ENCODE peak calls at places on chromosomes 7 and 10, in ten cellular contexts. One of them, this sample, is unnamed.

GRCh38 chr7:130144632-130145171 is 60.5 kb downstream of the TMEM209 start:
- DNase-seq in activated CD4-positive, alpha-beta memory T cell treated with anti-CD3 and anti-CD28 coated beads for 36 hours: no peak
- DNase-seq in hypothalamus: no peak
- DNase-seq in effector memory CD8-positive, alpha-beta T cell: no peak
- DNase-seq in SW 1271: no peak
- DNase-seq in H4: no peak
- DNase-seq in IMR-90: peak
- DNase-seq in stimulated activated CD4-positive, alpha-beta T cell treated with anti-CD3 and anti-CD28 coated beads, Interleukin-2, amount 100 ng/mL, for 48 hours: no peak
- DNase-seq in activated T-helper 1 cell treated with anti-CD3 and anti-CD28 coated beads, Interleukin-12 subunit alpha, Interleukin-12 subunit beta, Interleukin-2, Interleukin-4 antibody, amounts not matched to agents 30 ng/mL and 10 ng/mL and 1 ng/mL, durations not matched to agents 14 hours and 24 hours and 36 hours: no peak
- DNase-seq in NCI-H187 treated with DMSO at 0.1 percent for 48 hours: no peak
- DNase-seq in this sample: peak

GRCh38 chr7:1503390-1503789 is 799 bp downstream of the INTS1 start:
- DNase-seq in activated CD4-positive, alpha-beta memory T cell treated with anti-CD3 and anti-CD28 coated beads for 36 hours: peak
- DNase-seq in hypothalamus: no peak
- DNase-seq in effector memory CD8-positive, alpha-beta T cell: no peak
- DNase-seq in SW 1271: no peak
- DNase-seq in H4: no peak
- DNase-seq in IMR-90: no peak
- DNase-seq in stimulated activated CD4-positive, alpha-beta T cell treated with anti-CD3 and anti-CD28 coated beads, Interleukin-2, amount 100 ng/mL, for 48 hours: no peak
- DNase-seq in activated T-helper 1 cell treated with anti-CD3 and anti-CD28 coated beads, Interleukin-12 subunit alpha, Interleukin-12 subunit beta, Interleukin-2, Interleukin-4 antibody, amounts not matched to agents 30 ng/mL and 10 ng/mL and 1 ng/mL, durations not matched to agents 14 hours and 24 hours and 36 hours: no peak
- DNase-seq in NCI-H187 treated with DMSO at 0.1 percent for 48 hours: no peak
- DNase-seq in this sample: no peak

GRCh38 chr7:15554744-15555143 is 7.1 kb downstream of the AGMO start:
- DNase-seq in activated CD4-positive, alpha-beta memory T cell treated with anti-CD3 and anti-CD28 coated beads for 36 hours: no peak
- DNase-seq in hypothalamus: no peak
- DNase-seq in effector memory CD8-positive, alpha-beta T cell: no peak
- DNase-seq in SW 1271: no peak
- DNase-seq in H4: no peak
- DNase-seq in IMR-90: no peak
- DNase-seq in stimulated activated CD4-positive, alpha-beta T cell treated with anti-CD3 and anti-CD28 coated beads, Interleukin-2, amount 100 ng/mL, for 48 hours: no peak
- DNase-seq in activated T-helper 1 cell treated with anti-CD3 and anti-CD28 coated beads, Interleukin-12 subunit alpha, Interleukin-12 subunit beta, Interleukin-2, Interleukin-4 antibody, amounts not matched to agents 30 ng/mL and 10 ng/mL and 1 ng/mL, durations not matched to agents 14 hours and 24 hours and 36 hours: no peak
- DNase-seq in NCI-H187 treated with DMSO at 0.1 percent for 48 hours: no peak
- DNase-seq in this sample: no peak

GRCh38 chr7:130822642-130823041 is 88.6 kb upstream of the KLF14 start:
- DNase-seq in activated CD4-positive, alpha-beta memory T cell treated with anti-CD3 and anti-CD28 coated beads for 36 hours: no peak
- DNase-seq in hypothalamus: no peak
- DNase-seq in effector memory CD8-positive, alpha-beta T cell: no peak
- DNase-seq in SW 1271: no peak
- DNase-seq in H4: no peak
- DNase-seq in IMR-90: peak
- DNase-seq in stimulated activated CD4-positive, alpha-beta T cell treated with anti-CD3 and anti-CD28 coated beads, Interleukin-2, amount 100 ng/mL, for 48 hours: no peak
- DNase-seq in activated T-helper 1 cell treated with anti-CD3 and anti-CD28 coated beads, Interleukin-12 subunit alpha, Interleukin-12 subunit beta, Interleukin-2, Interleukin-4 antibody, amounts not matched to agents 30 ng/mL and 10 ng/mL and 1 ng/mL, durations not matched to agents 14 hours and 24 hours and 36 hours: no peak
- DNase-seq in NCI-H187 treated with DMSO at 0.1 percent for 48 hours: no peak
- DNase-seq in this sample: peak

GRCh38 chr7:78476851-78477405 is 678.4 kb downstream of the PHTF2 start:
- DNase-seq in activated CD4-positive, alpha-beta memory T cell treated with anti-CD3 and anti-CD28 coated beads for 36 hours: no peak
- DNase-seq in hypothalamus: no peak
- DNase-seq in effector memory CD8-positive, alpha-beta T cell: no peak
- DNase-seq in SW 1271: no peak
- DNase-seq in H4: no peak
- DNase-seq in IMR-90: no peak
- DNase-seq in stimulated activated CD4-positive, alpha-beta T cell treated with anti-CD3 and anti-CD28 coated beads, Interleukin-2, amount 100 ng/mL, for 48 hours: no peak
- DNase-seq in activated T-helper 1 cell treated with anti-CD3 and anti-CD28 coated beads, Interleukin-12 subunit alpha, Interleukin-12 subunit beta, Interleukin-2, Interleukin-4 antibody, amounts not matched to agents 30 ng/mL and 10 ng/mL and 1 ng/mL, durations not matched to agents 14 hours and 24 hours and 36 hours: no peak
- DNase-seq in NCI-H187 treated with DMSO at 0.1 percent for 48 hours: no peak
- DNase-seq in this sample: no peak

GRCh38 chr10:1938317-1938716 is 201.0 kb upstream of the ADARB2 start:
- DNase-seq in activated CD4-positive, alpha-beta memory T cell treated with anti-CD3 and anti-CD28 coated beads for 36 hours: peak
- DNase-seq in hypothalamus: no peak
- DNase-seq in effector memory CD8-positive, alpha-beta T cell: no peak
- DNase-seq in SW 1271: no peak
- DNase-seq in H4: peak
- DNase-seq in IMR-90: no peak
- DNase-seq in stimulated activated CD4-positive, alpha-beta T cell treated with anti-CD3 and anti-CD28 coated beads, Interleukin-2, amount 100 ng/mL, for 48 hours: no peak
- DNase-seq in activated T-helper 1 cell treated with anti-CD3 and anti-CD28 coated beads, Interleukin-12 subunit alpha, Interleukin-12 subunit beta, Interleukin-2, Interleukin-4 antibody, amounts not matched to agents 30 ng/mL and 10 ng/mL and 1 ng/mL, durations not matched to agents 14 hours and 24 hours and 36 hours: peak
- DNase-seq in NCI-H187 treated with DMSO at 0.1 percent for 48 hours: no peak
- DNase-seq in this sample: no peak

GRCh38 chr7:75842836-75843446 is 29.3 kb upstream of the CCL24 start:
- DNase-seq in activated CD4-positive, alpha-beta memory T cell treated with anti-CD3 and anti-CD28 coated beads for 36 hours: peak
- DNase-seq in hypothalamus: no peak
- DNase-seq in effector memory CD8-positive, alpha-beta T cell: no peak
- DNase-seq in SW 1271: peak
- DNase-seq in H4: peak
- DNase-seq in IMR-90: peak
- DNase-seq in stimulated activated CD4-positive, alpha-beta T cell treated with anti-CD3 and anti-CD28 coated beads, Interleukin-2, amount 100 ng/mL, for 48 hours: peak
- DNase-seq in activated T-helper 1 cell treated with anti-CD3 and anti-CD28 coated beads, Interleukin-12 subunit alpha, Interleukin-12 subunit beta, Interleukin-2, Interleukin-4 antibody, amounts not matched to agents 30 ng/mL and 10 ng/mL and 1 ng/mL, durations not matched to agents 14 hours and 24 hours and 36 hours: peak
- DNase-seq in NCI-H187 treated with DMSO at 0.1 percent for 48 hours: no peak
- DNase-seq in this sample: peak

GRCh38 chr10:99667108-99667751 is 7.9 kb downstream of the ENTPD7 start:
- DNase-seq in activated CD4-positive, alpha-beta memory T cell treated with anti-CD3 and anti-CD28 coated beads for 36 hours: no peak
- DNase-seq in hypothalamus: no peak
- DNase-seq in effector memory CD8-positive, alpha-beta T cell: no peak
- DNase-seq in SW 1271: no peak
- DNase-seq in H4: peak
- DNase-seq in IMR-90: peak
- DNase-seq in stimulated activated CD4-positive, alpha-beta T cell treated with anti-CD3 and anti-CD28 coated beads, Interleukin-2, amount 100 ng/mL, for 48 hours: no peak
- DNase-seq in activated T-helper 1 cell treated with anti-CD3 and anti-CD28 coated beads, Interleukin-12 subunit alpha, Interleukin-12 subunit beta, Interleukin-2, Interleukin-4 antibody, amounts not matched to agents 30 ng/mL and 10 ng/mL and 1 ng/mL, durations not matched to agents 14 hours and 24 hours and 36 hours: no peak
- DNase-seq in NCI-H187 treated with DMSO at 0.1 percent for 48 hours: no peak
- DNase-seq in this sample: peak

GRCh38 chr7:156145996-156146395 is 333.7 kb upstream of the SHH start:
- DNase-seq in activated CD4-positive, alpha-beta memory T cell treated with anti-CD3 and anti-CD28 coated beads for 36 hours: no peak
- DNase-seq in hypothalamus: no peak
- DNase-seq in effector memory CD8-positive, alpha-beta T cell: no peak
- DNase-seq in SW 1271: no peak
- DNase-seq in H4: no peak
- DNase-seq in IMR-90: no peak
- DNase-seq in stimulated activated CD4-positive, alpha-beta T cell treated with anti-CD3 and anti-CD28 coated beads, Interleukin-2, amount 100 ng/mL, for 48 hours: no peak
- DNase-seq in activated T-helper 1 cell treated with anti-CD3 and anti-CD28 coated beads, Interleukin-12 subunit alpha, Interleukin-12 subunit beta, Interleukin-2, Interleukin-4 antibody, amounts not matched to agents 30 ng/mL and 10 ng/mL and 1 ng/mL, durations not matched to agents 14 hours and 24 hours and 36 hours: no peak
- DNase-seq in NCI-H187 treated with DMSO at 0.1 percent for 48 hours: no peak
- DNase-seq in this sample: no peak

GRCh38 chr7:68550027-68550426 is 1048.2 kb upstream of the AUTS2 start:
- DNase-seq in activated CD4-positive, alpha-beta memory T cell treated with anti-CD3 and anti-CD28 coated beads for 36 hours: no peak
- DNase-seq in hypothalamus: no peak
- DNase-seq in effector memory CD8-positive, alpha-beta T cell: no peak
- DNase-seq in SW 1271: no peak
- DNase-seq in H4: no peak
- DNase-seq in IMR-90: no peak
- DNase-seq in stimulated activated CD4-positive, alpha-beta T cell treated with anti-CD3 and anti-CD28 coated beads, Interleukin-2, amount 100 ng/mL, for 48 hours: no peak
- DNase-seq in activated T-helper 1 cell treated with anti-CD3 and anti-CD28 coated beads, Interleukin-12 subunit alpha, Interleukin-12 subunit beta, Interleukin-2, Interleukin-4 antibody, amounts not matched to agents 30 ng/mL and 10 ng/mL and 1 ng/mL, durations not matched to agents 14 hours and 24 hours and 36 hours: no peak
- DNase-seq in NCI-H187 treated with DMSO at 0.1 percent for 48 hours: no peak
- DNase-seq in this sample: no peak

GRCh38 chr10:132183046-132183445 is 3.7 kb upstream of the DPYSL4 start:
- DNase-seq in activated CD4-positive, alpha-beta memory T cell treated with anti-CD3 and anti-CD28 coated beads for 36 hours: no peak
- DNase-seq in hypothalamus: no peak
- DNase-seq in effector memory CD8-positive, alpha-beta T cell: no peak
- DNase-seq in SW 1271: no peak
- DNase-seq in H4: no peak
- DNase-seq in IMR-90: no peak
- DNase-seq in stimulated activated CD4-positive, alpha-beta T cell treated with anti-CD3 and anti-CD28 coated beads, Interleukin-2, amount 100 ng/mL, for 48 hours: no peak
- DNase-seq in activated T-helper 1 cell treated with anti-CD3 and anti-CD28 coated beads, Interleukin-12 subunit alpha, Interleukin-12 subunit beta, Interleukin-2, Interleukin-4 antibody, amounts not matched to agents 30 ng/mL and 10 ng/mL and 1 ng/mL, durations not matched to agents 14 hours and 24 hours and 36 hours: no peak
- DNase-seq in NCI-H187 treated with DMSO at 0.1 percent for 48 hours: no peak
- DNase-seq in this sample: no peak

This sample was measured in astrocyte.